ENCODE peak calls at places on chromosomes 2 and 18, in ten cellular contexts. One of them, this sample, is unnamed.

GRCh38 chr2:210961249-210961648 is 404.9 kb downstream of the CPS1 start:
- DNase-seq in spleen: no peak
- DNase-seq in A549: no peak
- DNase-seq in stomach: no peak
- DNase-seq in RWPE2: no peak
- DNase-seq in thyroid gland: no peak
- DNase-seq in PC-3: peak
- DNase-seq in IMR-90: no peak
- DNase-seq in tibial nerve: no peak
- DNase-seq in lower lobe of right lung: no peak
- DNase-seq in this sample: no peak

GRCh38 chr2:97963880-97964279 is 31.9 kb downstream of the TMEM131 start:
- DNase-seq in spleen: no peak
- DNase-seq in A549: no peak
- DNase-seq in stomach: no peak
- DNase-seq in RWPE2: no peak
- DNase-seq in thyroid gland: no peak
- DNase-seq in PC-3: no peak
- DNase-seq in IMR-90: peak
- DNase-seq in tibial nerve: no peak
- DNase-seq in lower lobe of right lung: no peak
- DNase-seq in this sample: no peak

GRCh38 chr2:392921-393270 is 105.0 kb upstream of the ALKAL2 start:
- DNase-seq in spleen: no peak
- DNase-seq in A549: no peak
- DNase-seq in stomach: no peak
- DNase-seq in RWPE2: no peak
- DNase-seq in thyroid gland: no peak
- DNase-seq in PC-3: no peak
- DNase-seq in IMR-90: no peak
- DNase-seq in tibial nerve: no peak
- DNase-seq in lower lobe of right lung: no peak
- DNase-seq in this sample: no peak

GRCh38 chr2:132731431-132731830 is 61.4 kb upstream of the LYPD1 start:
- DNase-seq in spleen: no peak
- DNase-seq in A549: no peak
- DNase-seq in stomach: no peak
- DNase-seq in RWPE2: no peak
- DNase-seq in thyroid gland: no peak
- DNase-seq in PC-3: peak
- DNase-seq in IMR-90: peak
- DNase-seq in tibial nerve: no peak
- DNase-seq in lower lobe of right lung: no peak
- DNase-seq in this sample: no peak

GRCh38 chr2:104408266-104408665 is 445.6 kb upstream of the POU3F3 start:
- DNase-seq in spleen: no peak
- DNase-seq in A549: no peak
- DNase-seq in stomach: no peak
- DNase-seq in RWPE2: no peak
- DNase-seq in thyroid gland: no peak
- DNase-seq in PC-3: no peak
- DNase-seq in IMR-90: no peak
- DNase-seq in tibial nerve: no peak
- DNase-seq in lower lobe of right lung: no peak
- DNase-seq in this sample: no peak

GRCh38 chr18:79910563-79910962 is 40.9 kb downstream of the SLC66A2 start:
- DNase-seq in spleen: no peak
- DNase-seq in A549: no peak
- DNase-seq in stomach: no peak
- DNase-seq in RWPE2: no peak
- DNase-seq in thyroid gland: no peak
- DNase-seq in PC-3: no peak
- DNase-seq in IMR-90: no peak
- DNase-seq in tibial nerve: no peak
- DNase-seq in lower lobe of right lung: no peak
- DNase-seq in this sample: no peak

GRCh38 chr18:27695509-27695908 is 481.4 kb downstream of the CDH2 start:
- DNase-seq in spleen: no peak
- DNase-seq in A549: no peak
- DNase-seq in stomach: no peak
- DNase-seq in RWPE2: no peak
- DNase-seq in thyroid gland: no peak
- DNase-seq in PC-3: peak
- DNase-seq in IMR-90: no peak
- DNase-seq in tibial nerve: no peak
- DNase-seq in lower lobe of right lung: no peak
- DNase-seq in this sample: no peak

GRCh38 chr2:148974126-148974525 is 64.4 kb upstream of the LYPD6B start:
- DNase-seq in spleen: no peak
- DNase-seq in A549: no peak
- DNase-seq in stomach: no peak
- DNase-seq in RWPE2: no peak
- DNase-seq in thyroid gland: no peak
- DNase-seq in PC-3: no peak
- DNase-seq in IMR-90: no peak
- DNase-seq in tibial nerve: no peak
- DNase-seq in lower lobe of right lung: no peak
- DNase-seq in this sample: no peak

GRCh38 chr2:96734899-96735585 is 4.8 kb downstream of the LMAN2L start:
- DNase-seq in spleen: no peak
- DNase-seq in A549: no peak
- DNase-seq in stomach: no peak
- DNase-seq in RWPE2: no peak
- DNase-seq in thyroid gland: peak
- DNase-seq in PC-3: no peak
- DNase-seq in IMR-90: peak
- DNase-seq in tibial nerve: no peak
- DNase-seq in lower lobe of right lung: no peak
- DNase-seq in this sample: no peak

GRCh38 chr2:12855508-12855907 is 138.8 kb downstream of the TRIB2 start:
- DNase-seq in spleen: no peak
- DNase-seq in A549: no peak
- DNase-seq in stomach: no peak
- DNase-seq in RWPE2: no peak
- DNase-seq in thyroid gland: no peak
- DNase-seq in PC-3: no peak
- DNase-seq in IMR-90: no peak
- DNase-seq in tibial nerve: no peak
- DNase-seq in lower lobe of right lung: no peak
- DNase-seq in this sample: no peak

GRCh38 chr18:44514766-44515165 is 165.9 kb upstream of the SETBP1 start:
- DNase-seq in spleen: no peak
- DNase-seq in A549: no peak
- DNase-seq in stomach: no peak
- DNase-seq in RWPE2: no peak
- DNase-seq in thyroid gland: no peak
- DNase-seq in PC-3: peak
- DNase-seq in IMR-90: no peak
- DNase-seq in tibial nerve: no peak
- DNase-seq in lower lobe of right lung: no peak
- DNase-seq in this sample: no peak

GRCh38 chr18:12376034-12376717 is 851 bp downstream of the AFG3L2 start:
- DNase-seq in spleen: peak
- DNase-seq in A549: no peak
- DNase-seq in stomach: peak
- DNase-seq in RWPE2: no peak
- DNase-seq in thyroid gland: peak
- DNase-seq in PC-3: peak
- DNase-seq in IMR-90: no peak
- DNase-seq in tibial nerve: no peak
- DNase-seq in lower lobe of right lung: peak
- DNase-seq in this sample: peak

GRCh38 chr2:73920577-73921545 is 5.8 kb upstream of the DGUOK start:
- DNase-seq in spleen: peak
- DNase-seq in A549: peak
- DNase-seq in stomach: peak
- DNase-seq in RWPE2: no peak
- DNase-seq in thyroid gland: peak
- DNase-seq in PC-3: no peak
- DNase-seq in IMR-90: peak
- DNase-seq in tibial nerve: no peak
- DNase-seq in lower lobe of right lung: peak
- DNase-seq in this sample: no peak
- TF ChIP-seq CTCF in spleen: no peak
- TF ChIP-seq CTCF in A549: no peak
- TF ChIP-seq CTCF in stomach: no peak
- TF ChIP-seq CTCF in RWPE2: no peak
- TF ChIP-seq CTCF in thyroid gland: no peak
- TF ChIP-seq CTCF in PC-3: peak
- TF ChIP-seq CTCF in IMR-90: peak
- TF ChIP-seq CTCF in tibial nerve: no peak
- TF ChIP-seq CTCF in lower lobe of right lung: peak
- TF ChIP-seq CTCF in this sample: no peak

DNA sequence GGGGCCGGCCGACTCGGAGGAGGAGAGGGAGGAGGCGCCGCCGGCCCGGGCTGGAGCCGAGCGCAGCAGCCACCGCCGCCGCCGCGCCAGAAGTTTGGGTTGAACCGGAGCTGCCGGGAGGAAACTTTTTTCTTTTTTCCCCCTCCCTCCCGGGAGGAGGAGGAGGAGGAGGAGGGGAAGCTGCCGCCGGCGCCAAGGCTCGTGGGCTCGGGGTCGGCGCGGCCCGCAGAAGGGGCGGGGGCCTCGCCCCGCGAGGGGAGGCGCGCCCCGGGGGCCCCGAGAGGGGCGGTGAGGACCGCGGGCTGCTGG is 266 bp downstream of the CRIM1 start:
- DNase-seq in spleen: no peak
- DNase-seq in A549: no peak
- DNase-seq in stomach: no peak
- DNase-seq in RWPE2: no peak
- DNase-seq in thyroid gland: no peak
- DNase-seq in PC-3: no peak
- DNase-seq in IMR-90: no peak
- DNase-seq in tibial nerve: no peak
- DNase-seq in lower lobe of right lung: no peak
- DNase-seq in this sample: no peak
- H3K4me3 ChIP-seq in spleen: peak
- H3K4me3 ChIP-seq in A549: peak
- H3K4me3 ChIP-seq in stomach: peak
- H3K4me3 ChIP-seq in RWPE2: peak
- H3K4me3 ChIP-seq in thyroid gland: peak
- H3K4me3 ChIP-seq in PC-3: peak
- H3K4me3 ChIP-seq in IMR-90: peak
- H3K4me3 ChIP-seq in tibial nerve: peak
- H3K4me3 ChIP-seq in lower lobe of right lung: peak
- H3K4me3 ChIP-seq in this sample: peak

GRCh38 chr2:215435261-215435808 is 533 bp downstream of the FN1 start:
- DNase-seq in spleen: peak
- DNase-seq in A549: peak
- DNase-seq in stomach: peak
- DNase-seq in RWPE2: no peak
- DNase-seq in thyroid gland: peak
- DNase-seq in PC-3: peak
- DNase-seq in IMR-90: no peak
- DNase-seq in tibial nerve: no peak
- DNase-seq in lower lobe of right lung: peak
- DNase-seq in this sample: no peak

GRCh38 chr2:215435809-215436704 is at the start of gene FN1:
- DNase-seq in spleen: peak
- DNase-seq in A549: peak
- DNase-seq in stomach: peak
- DNase-seq in RWPE2: peak
- DNase-seq in thyroid gland: peak
- DNase-seq in PC-3: peak
- DNase-seq in IMR-90: peak
- DNase-seq in tibial nerve: peak
- DNase-seq in lower lobe of right lung: peak
- DNase-seq in this sample: peak

GRCh38 chr2:215439404-215439803 is 3.5 kb upstream of the FN1 start:
- DNase-seq in spleen: no peak
- DNase-seq in A549: no peak
- DNase-seq in stomach: no peak
- DNase-seq in RWPE2: no peak
- DNase-seq in thyroid gland: no peak
- DNase-seq in PC-3: no peak
- DNase-seq in IMR-90: no peak
- DNase-seq in tibial nerve: no peak
- DNase-seq in lower lobe of right lung: no peak
- DNase-seq in this sample: no peak

GRCh38 chr2:215436705-215437570 is 1.1 kb upstream of the FN1 start:
- DNase-seq in spleen: no peak
- DNase-seq in A549: no peak
- DNase-seq in stomach: peak
- DNase-seq in RWPE2: no peak
- DNase-seq in thyroid gland: peak
- DNase-seq in PC-3: peak
- DNase-seq in IMR-90: no peak
- DNase-seq in tibial nerve: peak
- DNase-seq in lower lobe of right lung: peak
- DNase-seq in this sample: no peak

DNA sequence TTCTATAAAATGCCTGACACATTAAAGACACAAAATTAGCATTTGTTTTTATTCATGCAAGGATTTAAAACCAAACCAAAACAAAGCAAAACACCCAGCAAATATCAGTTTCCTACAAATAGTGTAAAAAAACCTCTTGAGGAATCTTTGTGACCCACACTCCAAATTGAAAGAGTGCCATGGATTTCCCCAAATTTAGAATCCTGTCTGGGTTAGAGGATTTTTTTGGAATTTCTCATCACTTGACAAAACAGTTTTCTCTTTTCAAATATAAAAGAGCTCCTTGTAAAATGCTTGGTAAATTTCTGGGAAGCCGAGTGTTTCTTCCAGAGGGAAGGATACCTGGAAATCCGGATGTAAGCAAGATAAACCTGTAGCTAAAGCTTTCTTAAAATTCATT is 1.7 kb upstream of the FN1 start:
- DNase-seq in spleen: no peak
- DNase-seq in A549: no peak
- DNase-seq in stomach: no peak
- DNase-seq in RWPE2: no peak
- DNase-seq in thyroid gland: no peak
- DNase-seq in PC-3: no peak
- DNase-seq in IMR-90: no peak
- DNase-seq in tibial nerve: no peak
- DNase-seq in lower lobe of right lung: no peak
- DNase-seq in this sample: no peak
- H3K27ac ChIP-seq in spleen: no peak
- H3K27ac ChIP-seq in A549: peak
- H3K27ac ChIP-seq in stomach: no peak
- H3K27ac ChIP-seq in RWPE2: peak
- H3K27ac ChIP-seq in thyroid gland: no peak
- H3K27ac ChIP-seq in PC-3: no peak
- H3K27ac ChIP-seq in IMR-90: peak
- H3K27ac ChIP-seq in tibial nerve: peak
- H3K27ac ChIP-seq in lower lobe of right lung: peak
- H3K27ac ChIP-seq in this sample: peak

DNA sequence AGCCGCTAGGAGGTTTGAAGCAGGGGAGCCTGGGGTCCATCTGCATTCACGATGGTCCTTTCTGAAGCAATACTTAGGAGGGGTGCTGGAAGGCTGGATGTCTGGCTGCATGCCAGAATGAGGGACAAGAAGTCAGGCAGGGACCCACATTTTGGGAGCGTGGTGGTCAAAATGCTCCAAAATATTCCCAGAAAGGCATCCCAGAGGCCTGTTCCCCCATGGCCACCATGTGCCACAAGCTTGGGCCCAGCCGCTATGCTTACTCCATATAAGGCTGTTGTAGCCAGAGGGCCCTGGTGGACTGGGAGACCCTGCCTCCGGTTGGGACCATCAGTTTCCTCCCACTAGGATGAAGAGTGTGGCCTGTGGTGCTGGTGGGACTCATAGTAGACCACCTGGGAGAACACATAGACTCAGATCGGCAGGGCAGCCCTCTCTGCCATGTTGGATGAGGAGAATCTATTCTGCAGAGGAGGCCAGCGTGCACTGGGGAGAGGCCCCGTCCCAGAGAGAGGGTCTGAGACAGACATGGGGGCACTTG is 3.6 kb upstream of the PROM2 start:
- DNase-seq in spleen: peak
- DNase-seq in A549: no peak
- DNase-seq in stomach: peak
- DNase-seq in RWPE2: peak
- DNase-seq in thyroid gland: no peak
- DNase-seq in PC-3: no peak
- DNase-seq in IMR-90: no peak
- DNase-seq in tibial nerve: no peak
- DNase-seq in lower lobe of right lung: peak
- DNase-seq in this sample: peak
- TF ChIP-seq CTCF in spleen: no peak
- TF ChIP-seq CTCF in A549: no peak
- TF ChIP-seq CTCF in stomach: no peak
- TF ChIP-seq CTCF in RWPE2: no peak
- TF ChIP-seq CTCF in thyroid gland: no peak
- TF ChIP-seq CTCF in PC-3: no peak
- TF ChIP-seq CTCF in IMR-90: no peak
- TF ChIP-seq CTCF in tibial nerve: no peak
- TF ChIP-seq CTCF in lower lobe of right lung: no peak
- TF ChIP-seq CTCF in this sample: no peak